ENCODE peak calls at places on chromosomes 13 and 19, in seven cellular contexts. T, C, B, V, J, F and Y are unnamed samples.

GRCh38 chr13:89401209-89401810 is 1730.1 kb downstream of the SLITRK5 start:
- DNase-seq in J (peak), B (peak), C (no peak), V (no peak), T (no peak), F (peak), Y (peak)

GRCh38 chr13:42969558-42970172 is 22.4 kb downstream of the EPSTI1 start:
- DNase-seq in F (peak), T (peak), C (peak), V (peak), J (peak), B (peak), Y (peak)

GRCh38 chr19:10634430-10634829 is 9.1 kb downstream of the SLC44A2 start:
- DNase-seq in T (no peak), J (no peak), C (no peak), F (no peak), V (no peak), B (no peak), Y (no peak)

GRCh38 chr19:14085309-14085995 is at the start of gene C19orf67:
- DNase-seq in C (no peak), T (no peak), B (no peak), J (no peak), V (no peak), F (no peak), Y (no peak)

GRCh38 chr19:50658438-50659317 is 9.4 kb downstream of the C19orf81 start:
- DNase-seq in T (no peak), J (peak), V (peak), C (peak), F (peak), B (peak), Y (peak)

GRCh38 chr13:99702687-99703319 is 201.5 kb downstream of the TM9SF2 start:
- DNase-seq in T (no peak), C (no peak), J (no peak), V (no peak), B (no peak), F (no peak), Y (no peak)

GRCh38 chr19:50380137-50380536 is 3.9 kb downstream of the NR1H2 start:
- DNase-seq in T (no peak), J (peak), C (no peak), V (no peak), F (no peak), B (no peak), Y (no peak)

GRCh38 chr19:38082256-38083118 is 141.5 kb downstream of the DPF1 start:
- DNase-seq in B (no peak), C (no peak), J (no peak), T (no peak), V (no peak), F (no peak), Y (no peak)

GRCh38 chr13:20974981-20975585 is 72.5 kb upstream of the XPO4 start:
- DNase-seq in C (no peak), F (no peak), B (no peak), T (no peak), J (no peak), V (no peak), Y (no peak)

GRCh38 chr13:42984691-42985090 is 7.3 kb downstream of the EPSTI1 start:
- DNase-seq in J (no peak), T (no peak), C (no peak), B (no peak), V (no peak), F (no peak), Y (no peak)

DNA sequence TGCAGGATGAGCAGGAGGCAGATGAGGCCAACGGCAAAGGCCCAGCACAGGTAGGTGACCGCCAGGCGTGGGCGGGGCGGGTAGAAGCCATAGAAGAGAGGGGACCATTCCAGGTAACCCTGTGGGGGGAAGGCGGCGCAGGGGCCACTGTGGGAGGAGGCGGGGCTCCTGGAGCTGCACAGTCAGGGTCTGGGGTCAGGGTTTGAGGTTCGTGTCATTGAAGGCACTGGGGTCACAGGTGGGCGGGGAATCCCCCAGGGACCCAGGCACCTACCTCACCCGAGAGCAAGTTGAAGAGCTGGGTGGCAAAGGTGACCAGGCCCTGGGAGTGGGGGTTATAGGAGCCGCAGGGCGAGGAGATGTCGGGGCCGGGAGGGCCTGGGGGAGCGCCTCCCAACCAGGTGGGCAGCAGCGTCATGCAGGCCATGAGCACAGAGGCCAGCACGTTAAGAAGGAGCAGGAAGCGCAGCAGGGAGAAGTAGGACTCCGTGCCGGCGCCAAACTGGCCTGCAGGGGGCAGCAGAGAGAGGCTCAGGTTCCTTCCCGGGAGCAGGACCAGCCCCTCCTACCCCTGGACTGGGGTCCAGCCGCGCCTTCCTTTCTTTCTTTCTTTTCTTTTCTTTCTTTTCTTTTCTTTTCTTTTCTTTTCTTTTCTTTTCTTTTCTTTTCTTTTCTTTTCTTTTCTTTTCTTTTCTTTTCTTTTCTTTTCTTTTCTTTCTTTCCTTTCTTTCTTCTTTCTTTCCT is 4.6 kb downstream of the TMC4 start:
- DNase-seq in J (peak), F (peak), C (peak), V (peak), T (peak), B (peak), Y (peak)
- TF ChIP-seq CTCF in J (peak), F (peak), C (peak), V (peak), T (peak), B (peak), Y (peak)

DNA sequence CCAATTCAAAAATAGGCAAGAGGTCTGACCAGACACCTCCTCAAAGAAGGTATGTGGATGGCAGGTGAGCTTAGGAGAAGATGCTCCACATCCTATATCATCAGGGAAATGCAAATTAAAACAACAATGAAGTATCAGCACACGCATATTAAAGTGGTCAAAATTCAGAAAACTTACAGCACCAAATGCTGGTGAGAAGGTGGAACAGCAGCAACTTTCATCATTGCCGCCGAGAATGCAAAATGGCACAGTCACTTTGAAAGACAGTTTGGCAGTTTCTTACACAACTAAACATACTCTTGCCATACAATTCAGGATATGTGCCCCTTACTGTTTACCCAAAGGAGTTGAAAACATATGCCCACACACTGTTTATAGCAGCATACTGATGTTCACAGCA is 22.4 kb downstream of the OR10H4 start:
- DNase-seq in T (no peak), F (no peak), J (no peak), V (no peak), C (no peak), B (no peak), Y (no peak)
- TF ChIP-seq CTCF in T (no peak), F (no peak), J (peak), V (no peak), C (no peak), B (peak), Y (no peak)

GRCh38 chr19:5687360-5688198 is 2.5 kb upstream of the RPL36 start:
- DNase-seq in F (no peak), T (no peak), J (no peak), V (no peak), C (no peak), B (no peak), Y (no peak)
- TF ChIP-seq CTCF in F (no peak), T (no peak), J (no peak), V (no peak), C (no peak), B (no peak), Y (no peak)

DNA sequence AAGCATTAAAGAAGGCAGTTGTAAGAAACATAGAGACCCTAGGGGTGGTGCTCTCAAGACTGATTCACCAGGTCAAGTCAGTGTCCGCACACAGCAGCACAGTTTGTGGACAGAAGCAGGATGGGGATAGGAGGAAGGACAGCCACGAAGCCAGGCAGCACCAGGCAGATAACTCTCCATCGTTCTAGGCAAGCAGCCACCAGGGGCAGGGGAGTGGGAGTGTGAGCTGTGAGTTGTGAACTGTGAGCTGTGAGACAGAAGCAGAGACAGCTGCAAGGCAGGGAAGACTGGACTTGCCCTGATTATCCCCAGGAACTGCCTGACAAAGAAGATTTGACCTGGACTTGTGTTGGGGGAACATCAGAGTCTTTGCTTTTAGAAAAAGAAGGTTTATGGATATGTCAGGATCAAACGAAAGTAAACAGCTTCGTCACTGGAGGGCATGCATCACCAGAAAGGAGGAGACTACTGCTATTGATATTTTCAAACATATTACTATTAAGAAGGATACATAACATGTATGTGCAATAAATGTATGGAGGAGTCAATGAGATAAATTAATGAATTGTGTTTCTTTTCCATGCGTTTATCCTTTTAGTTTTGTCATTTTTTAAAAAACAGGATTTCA is 286.1 kb downstream of the IRS2 start:
- DNase-seq in C (peak), T (no peak), B (peak), V (no peak), J (peak), F (no peak), Y (no peak)
- TF ChIP-seq CTCF in C (no peak), T (no peak), B (peak), V (no peak), J (peak), F (peak), Y (no peak)